ENCODE peak calls at places on chromosomes 2 and 18, in seven cellular contexts. S, G, B, P, L, Z and X are unnamed samples.

GRCh38 chr2:168480825-168481585 is 24.9 kb downstream of the CERS6 start:
- DNase-seq in B (no peak), G (no peak), S (no peak), L (no peak), Z (no peak), P (no peak), X (no peak)

GRCh38 chr2:98486374-98486981 is 41.8 kb downstream of the INPP4A start:
- DNase-seq in L (no peak), G (no peak), Z (no peak), S (no peak), P (no peak), B (no peak), X (no peak)

GRCh38 chr18:67608909-67609308 is 92.4 kb upstream of the DSEL start:
- DNase-seq in P (peak; percentile 6), Z (no peak), G (no peak), S (no peak), B (peak; percentile 38), L (no peak), X (no peak)

GRCh38 chr2:45699032-45699658 is 47.7 kb downstream of the PRKCE start:
- DNase-seq in G (no peak), Z (no peak), S (no peak), P (peak; percentile 72), B (peak; percentile 67), L (no peak), X (no peak)

GRCh38 chr2:237720444-237720843 is 78.1 kb upstream of the RBM44 start:
- DNase-seq in L (no peak), G (no peak), B (no peak), S (no peak), P (no peak), Z (no peak), X (no peak)

GRCh38 chr2:69013123-69013836 is at the start of gene ANTXR1:
- DNase-seq in P (peak; percentile 71), S (peak; percentile 9), Z (no peak), G (no peak), B (peak; percentile 82), L (peak; percentile 46), X (no peak)

GRCh38 chr2:3986063-3986462 is 282.7 kb downstream of the DCDC2C start:
- DNase-seq in P (no peak), B (no peak), L (no peak), G (no peak), S (no peak), Z (no peak), X (no peak)

GRCh38 chr2:226661789-226662545 is 137.7 kb downstream of the IRS1 start:
- DNase-seq in G (no peak), B (peak; percentile 99), P (no peak), L (no peak), S (peak; percentile 58), Z (no peak), X (no peak)

GRCh38 chr2:95240091-95240490 is 32.8 kb downstream of the ZNF892 start:
- DNase-seq in S (no peak), L (no peak), P (no peak), G (no peak), B (no peak), Z (no peak), X (no peak)

GRCh38 chr18:79380816-79381806 is 14.6 kb upstream of the NFATC1 start:
- DNase-seq in B (peak; percentile 56), G (peak; percentile 65), S (peak; percentile 68), Z (peak; percentile 80), P (no peak), L (peak; percentile 56), X (no peak)